ENCODE peak calls at places on chromosome 9, in six cellular contexts. Z, S, L, F, N and W are unnamed samples.

GRCh38 chr9:16202913-16203734 is 650.3 kb downstream of the CCDC171 start:
- DNase-seq in Z (no peak), S (no peak), L (no peak), F (no peak), N (peak), W (no peak)

GRCh38 chr9:105697871-105698270 is 3.5 kb downstream of the TMEM38B start:
- DNase-seq in Z (no peak), S (no peak), L (no peak), F (no peak), N (peak), W (no peak)

GRCh38 chr9:103755986-103756385 is 338.1 kb upstream of the SMC2 start:
- DNase-seq in Z (no peak), S (no peak), L (no peak), F (no peak), N (no peak), W (no peak)

GRCh38 chr9:20884985-20885593 is 146.4 kb downstream of the HACD4 start:
- DNase-seq in Z (peak), S (peak), L (peak), F (peak), N (peak), W (peak)

GRCh38 chr9:4967521-4967920 is 17.6 kb upstream of the JAK2 start:
- DNase-seq in Z (no peak), S (no peak), L (no peak), F (no peak), N (peak), W (no peak)

GRCh38 chr9:132168347-132168746 is 6.5 kb downstream of the NTNG2 start:
- DNase-seq in Z (no peak), S (no peak), L (peak), F (no peak), N (no peak), W (no peak)

GRCh38 chr9:127539982-127540663 is 72.0 kb upstream of the STXBP1 start:
- DNase-seq in Z (no peak), S (no peak), L (peak), F (no peak), N (no peak), W (no peak)

GRCh38 chr9:87708989-87709706 is 16.8 kb upstream of the CTSL start:
- DNase-seq in Z (no peak), S (no peak), L (no peak), F (no peak), N (no peak), W (no peak)

GRCh38 chr9:27353405-27354229 is 56.7 kb upstream of the EQTN start:
- DNase-seq in Z (no peak), S (no peak), L (no peak), F (peak), N (peak), W (no peak)

GRCh38 chr9:8723195-8723594 is 923.6 kb upstream of the DMAC1 start:
- DNase-seq in Z (no peak), S (no peak), L (no peak), F (no peak), N (no peak), W (no peak)

GRCh38 chr9:127064335-127064734 is 58.1 kb downstream of the ANGPTL2 start:
- DNase-seq in Z (no peak), S (no peak), L (no peak), F (no peak), N (no peak), W (no peak)

GRCh38 chr9:13974891-13975290 is 339.1 kb downstream of the NFIB start:
- DNase-seq in Z (no peak), S (no peak), L (no peak), F (no peak), N (no peak), W (no peak)

GRCh38 chr9:131442351-131442750 is 48.5 kb downstream of the PRRC2B start:
- DNase-seq in Z (no peak), S (no peak), L (no peak), F (no peak), N (no peak), W (no peak)

GRCh38 chr9:91712811-91713210 is 237.2 kb downstream of the ROR2 start:
- DNase-seq in Z (no peak), S (no peak), L (no peak), F (no peak), N (no peak), W (no peak)

GRCh38 chr9:95826183-95826838 is 49.2 kb upstream of the ERCC6L2 start:
- DNase-seq in Z (no peak), S (no peak), L (no peak), F (no peak), N (no peak), W (no peak)

GRCh38 chr9:347667-348292 is 133.1 kb downstream of the DOCK8 start:
- DNase-seq in Z (no peak), S (no peak), L (no peak), F (no peak), N (no peak), W (no peak)

GRCh38 chr9:125797857-125798399 is 50.8 kb downstream of the PBX3 start:
- DNase-seq in Z (no peak), S (no peak), L (no peak), F (no peak), N (no peak), W (no peak)

GRCh38 chr9:16986441-16987387 is 116.2 kb upstream of the BNC2 start:
- DNase-seq in Z (no peak), S (no peak), L (no peak), F (peak), N (peak), W (no peak)

GRCh38 chr9:123048748-123049147 is 15.3 kb downstream of the GPR21 start:
- DNase-seq in Z (no peak), S (no peak), L (no peak), F (no peak), N (no peak), W (no peak)

GRCh38 chr9:98899399-98900056 is 44.2 kb upstream of the COL15A1 start:
- DNase-seq in Z (no peak), S (no peak), L (no peak), F (no peak), N (peak), W (no peak)

GRCh38 chr9:125807065-125807464 is 59.9 kb downstream of the PBX3 start:
- DNase-seq in Z (no peak), S (no peak), L (no peak), F (no peak), N (peak), W (no peak)

GRCh38 chr9:118455259-118455658 is 751.1 kb downstream of the TLR4 start:
- DNase-seq in Z (no peak), S (no peak), L (no peak), F (no peak), N (no peak), W (no peak)

GRCh38 chr9:107141967-107142366 is 141.1 kb upstream of the RAD23B start:
- DNase-seq in Z (no peak), S (no peak), L (no peak), F (no peak), N (peak), W (no peak)

GRCh38 chr9:81312346-81312745 is 377.0 kb downstream of the TLE1 start:
- DNase-seq in Z (no peak), S (no peak), L (no peak), F (no peak), N (no peak), W (no peak)

GRCh38 chr9:127112056-127112455 is 10.4 kb downstream of the ANGPTL2 start:
- DNase-seq in Z (no peak), S (no peak), L (no peak), F (no peak), N (no peak), W (no peak)

GRCh38 chr9:101635020-101635419 is 40.3 kb upstream of the PPP3R2 start:
- DNase-seq in Z (no peak), S (no peak), L (no peak), F (no peak), N (no peak), W (no peak)

GRCh38 chr9:115164511-115164974 is 46.6 kb upstream of the TNC start:
- DNase-seq in Z (no peak), S (no peak), L (peak), F (peak), N (no peak), W (no peak)

GRCh38 chr9:76717611-76718010 is 46.6 kb upstream of the PCA3 start:
- DNase-seq in Z (no peak), S (no peak), L (no peak), F (peak), N (no peak), W (no peak)

GRCh38 chr9:89543621-89544279 is 45.8 kb upstream of the SEMA4D start:
- DNase-seq in Z (no peak), S (no peak), L (no peak), F (no peak), N (no peak), W (no peak)

GRCh38 chr9:93267091-93267541 is 83.2 kb downstream of the WNK2 start:
- DNase-seq in Z (no peak), S (no peak), L (peak), F (no peak), N (no peak), W (no peak)

GRCh38 chr9:16824545-16825041 is 45.9 kb downstream of the BNC2 start:
- DNase-seq in Z (no peak), S (no peak), L (no peak), F (no peak), N (peak), W (no peak)

GRCh38 chr9:123725389-123725788 is 204.5 kb downstream of the DENND1A start:
- DNase-seq in Z (no peak), S (no peak), L (no peak), F (no peak), N (no peak), W (no peak)

GRCh38 chr9:134289241-134289875 is 36.9 kb upstream of the RXRA start:
- DNase-seq in Z (no peak), S (no peak), L (no peak), F (peak), N (no peak), W (no peak)

GRCh38 chr9:34974664-34975063 is 14.9 kb upstream of the DNAJB5 start:
- DNase-seq in Z (no peak), S (no peak), L (no peak), F (no peak), N (no peak), W (no peak)

GRCh38 chr9:100074989-100075388 is 23.8 kb downstream of the ERP44 start:
- DNase-seq in Z (no peak), S (no peak), L (no peak), F (no peak), N (no peak), W (no peak)

GRCh38 chr9:98998441-98999151 is 54.9 kb downstream of the COL15A1 start:
- DNase-seq in Z (peak), S (peak), L (peak), F (peak), N (peak), W (peak)

DNA sequence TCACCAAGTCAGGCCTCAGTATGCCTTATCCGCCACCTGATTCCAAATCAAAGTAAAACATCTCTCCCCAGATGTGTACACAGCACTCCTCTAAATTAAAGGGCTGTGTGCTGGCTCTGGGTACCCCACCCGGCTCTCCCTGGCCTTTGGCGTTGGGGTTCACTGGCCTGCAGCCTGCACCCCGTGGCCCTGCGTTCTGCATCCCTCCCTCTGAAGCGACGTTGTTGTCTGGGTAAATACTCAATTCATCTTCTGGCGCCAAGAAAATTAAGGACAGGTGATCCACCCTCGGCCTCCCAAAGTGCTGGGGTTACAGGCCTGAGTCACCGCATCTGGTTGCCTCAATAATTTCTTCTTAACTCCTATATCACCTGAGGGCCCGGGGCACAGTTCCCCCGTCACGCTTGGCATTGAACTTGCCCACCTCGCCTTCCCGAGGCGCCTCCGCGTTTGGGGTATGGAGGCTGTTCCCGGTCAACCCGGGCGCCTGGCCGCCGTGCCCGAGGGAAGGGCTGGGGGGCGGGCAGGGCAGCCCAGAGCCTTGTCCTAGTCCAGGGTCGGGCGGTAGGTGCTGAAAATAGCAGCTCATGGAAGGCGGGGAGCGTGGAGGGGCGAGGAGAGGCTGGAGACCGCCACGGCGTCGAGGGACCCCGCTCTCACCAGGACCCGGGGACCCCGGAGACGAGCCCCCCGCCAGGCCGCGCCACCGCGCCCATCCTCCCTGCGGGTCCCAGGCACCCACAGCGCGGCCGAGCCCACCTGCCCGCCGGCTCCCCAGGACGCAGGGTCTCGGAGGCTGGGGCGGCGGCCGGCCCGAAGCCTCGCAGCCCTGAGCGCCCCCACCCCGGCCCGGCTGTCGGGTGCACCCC is 531 bp downstream of the ABO start:
- DNase-seq in Z (no peak), S (no peak), L (no peak), F (no peak), N (no peak), W (no peak)
- H3K27ac ChIP-seq in Z (peak), S (no peak), L (peak), F (no peak), N (no peak), W (no peak)

DNA sequence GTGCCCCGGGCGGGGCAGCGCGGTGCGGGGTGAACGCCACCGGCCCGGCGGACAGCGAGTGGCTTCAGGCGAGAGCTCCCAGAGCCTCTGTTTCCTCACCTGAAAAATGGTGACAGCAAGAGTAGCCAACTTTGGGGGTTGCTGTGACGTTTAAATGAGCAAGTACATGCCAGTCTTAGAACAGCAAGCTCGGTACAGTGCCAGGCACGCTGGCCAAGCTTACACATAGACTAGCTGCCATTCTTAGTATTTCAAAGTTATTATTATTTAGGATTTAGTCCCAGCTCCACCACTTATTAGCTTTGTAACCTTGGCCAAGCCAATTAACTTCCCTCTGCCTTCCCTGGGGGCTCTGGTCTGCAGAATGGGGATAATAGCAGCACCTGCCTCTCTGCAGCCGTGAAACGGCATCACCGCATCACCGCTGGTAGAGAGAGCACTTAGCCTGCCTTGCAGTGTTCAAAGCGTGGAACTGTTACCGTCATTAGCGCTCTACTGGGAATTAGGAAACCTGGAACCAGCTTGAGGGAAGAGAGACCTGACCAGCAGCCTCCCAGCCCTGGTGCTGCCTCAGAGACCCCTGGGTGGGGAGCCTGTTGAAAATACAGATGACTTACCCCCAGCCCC is at the start of gene C9orf50:
- DNase-seq in Z (no peak), S (no peak), L (no peak), F (no peak), N (no peak), W (no peak)
- H3K27ac ChIP-seq in Z (peak), S (no peak), L (no peak), F (no peak), N (no peak), W (no peak)

GRCh38 chr9:68755752-68756151 is 50.7 kb downstream of the PIP5K1B start:
- DNase-seq in Z (no peak), S (no peak), L (no peak), F (no peak), N (no peak), W (no peak)
- H3K27ac ChIP-seq in Z (no peak), S (no peak), L (no peak), F (no peak), N (no peak), W (no peak)

GRCh38 chr9:137025120-137025966 is 2.7 kb downstream of the ABCA2 start:
- DNase-seq in Z (peak), S (no peak), L (peak), F (no peak), N (no peak), W (no peak)
- H3K27ac ChIP-seq in Z (peak), S (no peak), L (peak), F (no peak), N (no peak), W (no peak)

GRCh38 chr9:121748080-121748479 is 96.6 kb downstream of the DAB2IP start:
- DNase-seq in Z (no peak), S (no peak), L (no peak), F (no peak), N (peak), W (no peak)

GRCh38 chr9:121744002-121744686 is 92.7 kb downstream of the DAB2IP start:
- DNase-seq in Z (peak), S (peak), L (peak), F (no peak), N (peak), W (no peak)

GRCh38 chr9:121745396-121745695 is 93.9 kb downstream of the DAB2IP start:
- DNase-seq in Z (no peak), S (no peak), L (no peak), F (no peak), N (no peak), W (no peak)

GRCh38 chr9:121744687-121745395 is 93.4 kb downstream of the DAB2IP start:
- DNase-seq in Z (no peak), S (no peak), L (no peak), F (no peak), N (peak), W (no peak)

GRCh38 chr9:121746411-121746810 is 95.0 kb downstream of the DAB2IP start:
- DNase-seq in Z (no peak), S (no peak), L (no peak), F (no peak), N (no peak), W (no peak)
- H3K27ac ChIP-seq in Z (peak), S (no peak), L (no peak), F (no peak), N (no peak), W (no peak)

GRCh38 chr9:136991993-136992818 is at the start of gene PAXX:
- DNase-seq in Z (peak), S (peak), L (peak), F (peak), N (peak), W (peak)

GRCh38 chr9:136994180-136994884 is 2.0 kb downstream of the CLIC3 start:
- DNase-seq in Z (no peak), S (no peak), L (no peak), F (no peak), N (no peak), W (no peak)

GRCh38 chr9:136995370-136995769 is 998 bp downstream of the CLIC3 start:
- DNase-seq in Z (no peak), S (no peak), L (no peak), F (no peak), N (no peak), W (no peak)

GRCh38 chr9:136994885-136995224 is 1.5 kb downstream of the CLIC3 start:
- DNase-seq in Z (no peak), S (no peak), L (no peak), F (no peak), N (no peak), W (no peak)

DNA sequence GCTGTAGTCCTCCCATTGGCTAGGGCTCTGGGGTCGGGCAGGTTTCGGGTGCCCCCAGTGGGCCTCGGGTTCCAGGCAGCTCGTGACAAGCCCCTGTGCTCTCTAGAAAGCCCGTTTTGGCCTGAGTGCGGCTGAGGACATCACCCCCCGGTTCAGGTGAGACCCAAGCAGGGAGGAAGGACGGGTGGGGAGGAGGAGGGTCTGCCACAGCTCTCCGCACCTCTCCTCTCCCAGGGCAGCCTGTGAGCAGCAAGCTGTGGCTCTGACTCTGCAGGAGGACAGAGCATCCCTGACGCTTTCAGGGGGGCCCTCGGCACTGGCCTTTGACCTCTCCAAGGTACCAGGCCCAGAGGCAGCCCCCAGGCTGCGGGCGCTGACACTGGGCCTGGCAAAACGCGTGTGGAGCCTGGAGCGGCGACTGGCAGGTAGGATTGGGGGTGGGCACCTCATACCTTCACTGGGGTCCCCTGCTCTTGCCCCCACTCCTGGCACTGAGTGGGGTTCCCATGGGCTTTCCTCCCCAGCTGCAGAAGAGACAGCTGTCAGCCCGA is 672 bp downstream of the PAXX start:
- DNase-seq in Z (no peak), S (no peak), L (no peak), F (no peak), N (no peak), W (no peak)
- H3K27ac ChIP-seq in Z (peak), S (peak), L (peak), F (no peak), N (no peak), W (peak)

GRCh38 chr9:86685556-86685955 is 261.8 kb downstream of the GAS1 start:
- DNase-seq in Z (no peak), S (no peak), L (no peak), F (no peak), N (no peak), W (no peak)
- H3K27ac ChIP-seq in Z (no peak), S (no peak), L (no peak), F (no peak), N (no peak), W (no peak)

GRCh38 chr9:112288029-112288428 is 45.4 kb downstream of the PTBP3 start:
- DNase-seq in Z (no peak), S (no peak), L (no peak), F (no peak), N (peak), W (no peak)
- H3K27ac ChIP-seq in Z (no peak), S (no peak), L (no peak), F (no peak), N (no peak), W (no peak)

GRCh38 chr9:111900934-111901612 is 4.5 kb downstream of the UGCG start:
- DNase-seq in Z (no peak), S (no peak), L (no peak), F (no peak), N (no peak), W (no peak)
- H3K27ac ChIP-seq in Z (no peak), S (no peak), L (no peak), F (no peak), N (peak), W (no peak)

DNA sequence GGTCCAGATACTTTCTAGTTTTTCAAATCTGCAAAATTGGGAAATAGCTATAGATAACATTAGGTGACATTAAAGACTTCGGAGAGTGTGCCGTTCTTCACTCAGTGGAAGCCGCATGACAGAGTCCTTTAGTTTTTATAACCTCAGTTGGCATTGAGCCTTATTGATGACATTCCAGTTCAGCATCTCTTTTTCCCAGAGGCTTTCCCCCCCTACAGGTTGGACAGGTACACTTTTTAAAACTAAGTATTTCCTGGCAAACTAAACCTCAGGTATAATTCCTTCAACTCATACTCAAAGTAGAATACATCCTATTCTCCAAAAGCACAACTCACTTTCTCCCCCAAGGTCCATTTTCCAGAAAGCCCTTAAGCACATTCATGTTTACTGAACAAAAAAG is 58.7 kb downstream of the SLC46A2 start:
- DNase-seq in Z (no peak), S (no peak), L (no peak), F (no peak), N (no peak), W (no peak)
- H3K27ac ChIP-seq in Z (no peak), S (no peak), L (no peak), F (peak), N (no peak), W (no peak)